ENCODE peak calls at places on chromosome 21, in eight cellular contexts. O, R, G, H, T, D, W and M are unnamed samples.
A peak's percentile ranks its signal among the peaks of the same experiment; 100 is the strongest.

GRCh38 chr21:38986460-38987395 is 181.0 kb downstream of the ETS2 start:
- DNase-seq in D (no peak), G (no peak), R (no peak), T (no peak), O (no peak), W (no peak), H (no peak), M (no peak)

GRCh38 chr21:46363698-46364097 is 39.7 kb downstream of the PCNT start:
- DNase-seq in H (no peak), T (no peak), W (no peak), R (no peak), O (no peak), G (no peak), D (no peak), M (no peak)

GRCh38 chr21:31310750-31311149 is 33.3 kb downstream of the TIAM1 start:
- DNase-seq in R (peak; percentile 29), D (no peak), O (no peak), T (no peak), H (no peak), W (no peak), G (no peak), M (no peak)

GRCh38 chr21:21682172-21682571 is 684.0 kb downstream of the NCAM2 start:
- DNase-seq in D (no peak), R (peak; percentile 82), W (no peak), T (no peak), H (peak; percentile 39), G (peak; percentile 24), O (no peak), M (peak; percentile 37)

GRCh38 chr21:39377444-39378050 is 28.7 kb upstream of the HMGN1 start:
- DNase-seq in T (no peak), O (no peak), R (no peak), H (no peak), W (no peak), G (peak; percentile 34), D (no peak), M (no peak)

GRCh38 chr21:45482899-45483821 is 59.1 kb downstream of the SLC19A1 start:
- DNase-seq in W (no peak), T (no peak), H (no peak), D (no peak), G (no peak), O (no peak), R (no peak), M (no peak)

GRCh38 chr21:28791595-28792282 is 200.9 kb downstream of the LTN1 start:
- DNase-seq in D (no peak), W (no peak), T (no peak), H (no peak), R (no peak), G (no peak), O (no peak), M (no peak)

GRCh38 chr21:45417951-45418300 is 13.0 kb downstream of the COL18A1 start:
- DNase-seq in T (peak; percentile 12), D (no peak), O (no peak), W (no peak), H (no peak), R (no peak), G (no peak), M (no peak)

GRCh38 chr21:46454634-46455390 is 3.9 kb upstream of the DIP2A start:
- DNase-seq in D (no peak), T (no peak), R (no peak), H (no peak), O (no peak), W (no peak), G (peak; percentile 48), M (no peak)

GRCh38 chr21:45480701-45481500 is 61.3 kb downstream of the SLC19A1 start:
- DNase-seq in O (no peak), G (no peak), H (no peak), D (no peak), T (no peak), W (no peak), R (no peak), M (no peak)

GRCh38 chr21:35059742-35060141 is 10.6 kb upstream of the RUNX1 start:
- DNase-seq in T (no peak), W (no peak), R (peak; percentile 72), O (no peak), H (peak; percentile 85), D (no peak), G (no peak), M (no peak)

GRCh38 chr21:32687946-32688345 is 39.9 kb downstream of the SYNJ1 start:
- DNase-seq in D (peak; percentile 17), O (no peak), W (no peak), G (no peak), H (no peak), T (no peak), R (no peak), M (no peak)
- TF ChIP-seq CTCF in D (peak; percentile 10), O (no peak), W (no peak), G (no peak), H (no peak), T (no peak), R (no peak), M (peak; percentile 12)

GRCh38 chr21:19197950-19198349 is 794.4 kb upstream of the TMPRSS15 start:
- DNase-seq in T (no peak), G (no peak), D (no peak), W (no peak), H (no peak), O (no peak), R (no peak), M (no peak)

GRCh38 chr21:19198801-19199200 is 795.2 kb upstream of the TMPRSS15 start:
- DNase-seq in O (no peak), T (no peak), H (no peak), G (no peak), W (no peak), R (no peak), D (no peak), M (no peak)
- TF ChIP-seq CTCF in O (no peak), T (no peak), H (no peak), G (no peak), W (no peak), R (no peak), D (no peak), M (no peak)

GRCh38 chr21:30193201-30193600 is 22.7 kb downstream of the CLDN8 start:
- DNase-seq in H (no peak), D (no peak), O (no peak), T (no peak), W (no peak), R (no peak), G (peak; percentile 9), M (no peak)

GRCh38 chr21:30199989-30200388 is 15.9 kb downstream of the CLDN8 start:
- DNase-seq in W (no peak), H (no peak), R (no peak), G (no peak), D (no peak), O (no peak), T (no peak), M (no peak)

GRCh38 chr21:30189763-30190162 is 23.2 kb upstream of the CLDN17 start:
- DNase-seq in D (no peak), H (no peak), R (no peak), W (no peak), G (no peak), O (no peak), T (peak; percentile 14), M (no peak)

GRCh38 chr21:30190554-30190953 is 23.9 kb upstream of the CLDN17 start:
- DNase-seq in H (no peak), G (no peak), D (no peak), T (no peak), R (no peak), O (no peak), W (no peak), M (no peak)

DNA sequence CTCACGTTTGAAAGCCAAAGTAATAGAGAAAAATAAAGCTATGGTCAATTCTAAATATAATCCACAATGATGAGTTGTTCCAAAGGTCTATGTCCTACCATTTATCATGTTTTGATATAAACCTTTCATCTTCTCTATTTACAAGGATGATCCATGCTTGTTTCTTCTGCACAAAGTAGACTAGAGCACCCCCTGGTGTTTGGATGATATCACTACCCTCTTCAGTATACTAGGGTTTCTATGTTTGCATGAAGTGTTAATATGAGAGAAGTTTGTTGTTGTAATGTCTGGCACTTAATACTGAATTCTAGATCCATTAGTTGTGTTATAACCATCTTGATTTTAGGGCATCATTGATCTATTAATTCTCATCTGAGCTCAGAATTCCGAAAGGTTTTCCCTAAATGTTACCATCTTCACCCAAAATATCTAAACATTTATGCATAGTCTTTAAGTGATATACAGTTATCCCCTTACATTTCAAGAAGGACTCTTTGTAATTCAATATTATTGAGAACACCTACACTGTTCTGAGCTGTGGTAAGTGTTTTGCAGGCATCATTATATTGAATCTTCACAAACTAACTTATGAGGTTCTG is 21.1 kb downstream of the CLDN8 start:
- DNase-seq in G (peak; percentile 62), R (no peak), D (peak; percentile 44), W (peak; percentile 27), H (peak; percentile 6), T (no peak), O (no peak), M (peak; percentile 1)
- TF ChIP-seq CTCF in G (peak; percentile 65), R (peak; percentile 51), D (peak; percentile 49), W (peak; percentile 81), H (peak; percentile 52), T (peak; percentile 50), O (peak; percentile 85), M (peak; percentile 53)

GRCh38 chr21:42307106-42307505 is 8.1 kb downstream of the TFF3 start:
- DNase-seq in D (no peak), H (no peak), R (no peak), G (no peak), W (no peak), O (no peak), T (no peak), M (no peak)

GRCh38 chr21:42309753-42310213 is 5.4 kb downstream of the TFF3 start:
- DNase-seq in W (peak; percentile 80), D (peak; percentile 46), R (no peak), O (peak; percentile 82), G (peak; percentile 33), H (no peak), T (peak; percentile 51), M (no peak)

GRCh38 chr21:42308161-42308913 is 6.9 kb downstream of the TFF3 start:
- DNase-seq in D (no peak), T (no peak), G (no peak), H (no peak), R (no peak), O (no peak), W (no peak), M (no peak)

GRCh38 chr21:42310411-42311001 is 4.7 kb downstream of the TFF3 start:
- DNase-seq in H (no peak), O (no peak), R (no peak), T (no peak), D (no peak), G (no peak), W (no peak), M (no peak)

DNA sequence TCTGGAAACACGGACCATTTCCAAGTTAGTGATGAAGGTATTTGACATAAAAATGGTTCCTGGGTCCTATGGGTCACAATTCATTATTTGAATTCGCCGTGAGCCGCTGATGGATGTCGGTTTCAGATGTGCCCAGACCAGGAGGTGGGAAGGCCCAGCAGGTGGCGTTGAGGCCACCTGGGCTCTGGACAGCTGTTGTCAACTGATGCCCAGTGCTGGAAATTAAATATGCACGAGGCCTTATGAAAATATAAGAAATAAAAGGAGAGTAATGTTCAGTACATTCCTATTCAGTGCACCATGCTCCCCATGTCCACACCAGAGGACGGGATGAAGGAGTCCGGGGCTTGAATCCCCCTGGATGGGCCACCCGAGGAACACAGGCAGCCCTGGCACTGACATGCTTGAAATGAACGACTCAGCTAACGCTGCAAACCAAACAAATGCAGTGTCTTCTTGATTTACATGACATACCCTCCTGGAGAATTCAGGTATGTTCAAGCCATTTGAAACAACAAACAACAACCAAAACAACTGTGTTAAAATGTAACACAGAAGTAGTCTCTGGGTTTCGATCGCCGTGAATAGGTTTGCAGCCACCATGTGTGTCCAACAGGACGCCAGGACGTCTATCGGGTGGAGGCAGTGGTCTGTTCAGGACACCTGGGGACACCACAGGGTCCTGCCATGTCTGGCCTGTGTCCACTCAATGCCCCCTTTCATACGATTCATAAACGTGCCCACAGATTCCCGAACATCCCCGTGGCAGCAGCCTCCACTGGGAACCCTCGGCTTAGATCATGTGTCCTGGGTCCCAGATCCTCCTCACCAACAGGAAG is 6.1 kb downstream of the TFF3 start:
- DNase-seq in H (no peak), G (no peak), D (no peak), O (no peak), T (no peak), R (no peak), W (no peak), M (no peak)
- TF ChIP-seq CTCF in H (no peak), G (no peak), D (no peak), O (no peak), T (peak; percentile 22), R (no peak), W (no peak), M (no peak)